ENCODE peak calls at places on chromosomes 4 and X, in four cellular contexts. B is BJ, J is uterus, K is Karpas-422. X is an unnamed sample.

GRCh38 chrX:7435822-7436221 is 287.9 kb upstream of the PUDP start:
- DNase-seq in B (no peak), J (no peak), K (no peak), X (peak)

GRCh38 chr4:55819634-55820033 is at the start of gene EXOC1L:
- DNase-seq in B (no peak), K (no peak), J (no peak), X (peak)

GRCh38 chrX:118346258-118347094 is 570 bp downstream of the WDR44 start:
- DNase-seq in J (no peak), K (peak), B (no peak), X (peak)

GRCh38 chr4:75490155-75490554 is 24.0 kb downstream of the RCHY1 start:
- DNase-seq in K (no peak), B (no peak), J (no peak), X (peak)

GRCh38 chrX:11504234-11504633 is 161.5 kb downstream of the ARHGAP6 start:
- DNase-seq in B (no peak), K (no peak), J (no peak), X (no peak)

GRCh38 chrX:83469551-83469950 is 38.5 kb upstream of the POU3F4 start:
- DNase-seq in J (no peak), K (peak), B (no peak), X (peak)

GRCh38 chrX:153813161-153813560 is 17.2 kb downstream of the PDZD4 start:
- DNase-seq in K (no peak), J (no peak), B (no peak), X (no peak)

GRCh38 chrX:103453655-103454054 is 65.6 kb downstream of the RAB40A start:
- DNase-seq in K (no peak), B (peak), J (no peak), X (no peak)

GRCh38 chrX:151227637-151228036 is 51.3 kb downstream of the GPR50 start:
- DNase-seq in B (no peak), J (no peak), K (no peak), X (no peak)

GRCh38 chrX:10327651-10328050 is 170.9 kb downstream of the CLCN4 start:
- DNase-seq in B (no peak), K (no peak), J (no peak), X (no peak)

GRCh38 chr4:158410272-158410671 is 111.4 kb upstream of the RXFP1 start:
- DNase-seq in J (no peak), B (no peak), K (no peak), X (peak)

GRCh38 chr4:152965614-152966013 is 29.5 kb downstream of the FHDC1 start:
- DNase-seq in J (no peak), K (peak), B (no peak), X (no peak)

GRCh38 chr4:158259955-158260575 is 49.8 kb downstream of the TMEM144 start:
- DNase-seq in J (no peak), K (peak), B (no peak), X (peak)

GRCh38 chr4:22389240-22389871 is 126.5 kb downstream of the ADGRA3 start:
- DNase-seq in J (peak), B (peak), K (peak), X (peak)

GRCh38 chrX:20838477-20838876 is 535.7 kb upstream of the CNKSR2 start:
- DNase-seq in B (no peak), J (no peak), K (no peak), X (no peak)

GRCh38 chrX:3609800-3610199 is 103.6 kb downstream of the PRKX start:
- DNase-seq in J (no peak), K (no peak), B (peak), X (no peak)

GRCh38 chrX:97882306-97882705 is 998.6 kb downstream of the RPA4 start:
- DNase-seq in K (no peak), B (no peak), J (no peak), X (no peak)

GRCh38 chrX:9130031-9130430 is 96.1 kb upstream of the FAM9B start:
- DNase-seq in B (no peak), J (no peak), K (no peak), X (no peak)

GRCh38 chr4:77636902-77637301 is 31.3 kb downstream of the CXCL13 start:
- DNase-seq in B (peak), K (no peak), J (no peak), X (peak)

GRCh38 chr4:25770844-25771243 is 91.9 kb downstream of the SEL1L3 start:
- DNase-seq in K (no peak), B (no peak), J (no peak), X (no peak)

GRCh38 chr4:52701207-52701606 is 42.1 kb upstream of the USP46 start:
- DNase-seq in B (no peak), K (peak), J (no peak), X (no peak)

GRCh38 chr4:76677571-76678326 is 220.2 kb downstream of the SOWAHB start:
- DNase-seq in B (no peak), K (no peak), J (no peak), X (no peak)

GRCh38 chrX:150762258-150762867 is 69.2 kb downstream of the MTMR1 start:
- DNase-seq in B (no peak), K (no peak), J (no peak), X (no peak)

GRCh38 chr4:22416403-22416802 is 99.5 kb downstream of the ADGRA3 start:
- DNase-seq in B (no peak), K (no peak), J (no peak), X (no peak)

GRCh38 chr4:161287678-161288352 is 876.0 kb downstream of the FSTL5 start:
- DNase-seq in J (no peak), K (no peak), B (no peak), X (no peak)

DNA sequence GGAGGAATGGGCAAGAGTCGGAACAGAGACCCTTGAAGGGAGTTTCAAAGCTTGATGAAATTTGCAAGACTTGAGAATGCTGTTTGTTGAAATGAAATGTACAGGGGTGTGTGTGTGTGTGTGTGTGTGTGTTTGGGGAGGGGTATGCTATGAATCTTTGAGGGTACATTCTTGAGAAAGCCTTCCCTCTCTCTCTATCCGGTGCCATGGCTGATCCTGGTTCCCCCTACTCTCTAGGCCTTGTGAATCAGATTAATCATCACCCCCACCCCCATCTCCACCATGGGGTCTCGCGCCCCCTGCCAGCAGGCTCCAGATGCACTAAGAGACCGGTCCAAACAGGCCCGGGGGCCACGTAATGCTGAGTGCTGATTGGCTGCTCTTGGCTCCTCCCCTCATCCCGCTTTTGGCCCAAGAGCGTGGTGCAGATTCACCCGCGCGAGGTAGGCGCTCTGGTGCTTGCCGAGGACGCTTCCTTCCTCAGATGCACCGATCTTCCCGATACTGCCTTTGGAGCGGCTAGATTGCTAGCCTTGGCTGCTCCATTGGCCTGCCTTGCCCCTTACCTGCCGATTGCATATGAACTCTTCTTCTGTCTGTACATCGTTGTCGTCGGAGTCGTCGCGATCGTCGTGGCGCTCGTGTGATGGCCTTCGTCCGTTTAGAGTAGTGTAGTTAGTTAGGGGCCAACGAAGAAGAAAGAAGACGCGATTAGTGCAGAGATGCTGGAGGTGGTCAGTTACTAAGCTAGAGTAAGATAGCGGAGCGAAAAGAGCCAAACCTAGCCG is at the start of gene HTR2C:
- DNase-seq in K (no peak), B (no peak), J (no peak), X (no peak)
- H3K4me3 ChIP-seq in K (no peak), B (no peak), J (no peak), X (no peak)

GRCh38 chr4:33272722-33273121 is 2552.6 kb downstream of the PCDH7 start:
- DNase-seq in J (no peak), B (no peak), K (no peak), X (no peak)

GRCh38 chr4:33268776-33269175 is 2548.6 kb downstream of the PCDH7 start:
- DNase-seq in J (no peak), K (no peak), B (no peak), X (no peak)

DNA sequence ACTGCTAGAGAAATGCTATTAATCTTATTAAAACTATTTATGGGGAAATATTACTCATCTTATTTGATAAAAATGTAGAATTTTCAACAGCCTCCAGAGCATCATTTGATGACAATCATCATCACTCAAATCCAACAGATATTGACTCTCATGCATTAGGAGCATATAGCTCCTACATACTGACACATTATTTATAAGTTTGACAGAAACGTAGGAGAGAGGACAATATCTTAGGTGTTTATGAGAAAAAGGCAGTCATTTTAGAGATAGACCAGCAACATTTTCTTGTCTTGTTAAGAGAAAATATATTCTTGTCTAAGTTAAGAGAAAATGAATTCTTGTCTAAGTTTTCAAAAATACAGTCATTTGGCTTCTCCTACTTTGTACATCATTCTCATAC is 2550.2 kb downstream of the PCDH7 start:
- DNase-seq in B (no peak), J (no peak), K (no peak), X (no peak)
- H3K4me3 ChIP-seq in B (no peak), J (no peak), K (no peak), X (no peak)

GRCh38 chrX:37348237-37349130 is 680 bp upstream of the PRRG1 start:
- DNase-seq in B (peak), J (no peak), K (no peak), X (no peak)
- H3K4me3 ChIP-seq in B (peak), J (peak), K (no peak), X (no peak)

GRCh38 chr4:169142390-169142789 is 128.4 kb downstream of the SH3RF1 start:
- DNase-seq in B (no peak), J (no peak), K (no peak), X (no peak)

GRCh38 chr4:169147217-169147616 is 123.5 kb downstream of the SH3RF1 start:
- DNase-seq in B (no peak), K (no peak), J (no peak), X (no peak)

GRCh38 chr4:169144061-169144600 is 126.6 kb downstream of the SH3RF1 start:
- DNase-seq in B (no peak), K (no peak), J (no peak), X (no peak)

GRCh38 chr4:169142906-169143305 is 127.8 kb downstream of the SH3RF1 start:
- DNase-seq in J (no peak), B (no peak), K (no peak), X (no peak)

GRCh38 chr4:169143335-169143734 is 127.4 kb downstream of the SH3RF1 start:
- DNase-seq in J (no peak), B (no peak), K (no peak), X (no peak)
- H3K4me3 ChIP-seq in J (no peak), B (no peak), K (no peak), X (no peak)

GRCh38 chrX:41518127-41518840 is 71.1 kb downstream of the NYX start:
- DNase-seq in J (no peak), K (no peak), B (no peak), X (no peak)
- H3K4me3 ChIP-seq in J (no peak), K (no peak), B (no peak), X (no peak)

GRCh38 chr4:113103556-113103955 is 54.1 kb downstream of the ANK2 start:
- DNase-seq in J (no peak), B (no peak), K (no peak), X (no peak)

GRCh38 chr4:113101669-113102068 is 52.2 kb downstream of the ANK2 start:
- DNase-seq in K (no peak), J (no peak), B (peak), X (no peak)

GRCh38 chr4:113109106-113109740 is 59.8 kb downstream of the ANK2 start:
- DNase-seq in K (no peak), B (no peak), J (no peak), X (no peak)

DNA sequence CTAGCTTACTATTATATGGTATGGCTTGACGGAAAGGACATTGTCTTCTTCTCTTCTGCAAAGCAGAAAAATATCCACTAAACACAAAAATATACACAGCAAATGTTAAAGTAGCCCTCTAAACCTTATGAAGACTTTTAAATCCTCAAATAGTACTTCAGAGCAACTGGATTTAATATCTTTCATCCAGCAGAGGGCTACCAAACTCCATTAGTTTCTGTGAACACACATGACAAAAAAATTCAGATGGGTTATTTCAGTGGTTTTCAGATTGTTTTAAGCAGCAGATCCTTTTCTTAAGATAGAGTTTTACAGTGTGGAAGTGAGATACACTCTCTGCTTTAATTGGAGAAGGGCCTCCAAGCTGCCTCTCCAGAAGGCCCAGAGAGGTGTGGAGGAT is 56.6 kb downstream of the ANK2 start:
- DNase-seq in J (no peak), K (peak), B (peak), X (peak)
- H3K4me3 ChIP-seq in J (no peak), K (no peak), B (no peak), X (no peak)

GRCh38 chrX:48589482-48590162 is 7.7 kb upstream of the WDR13 start:
- DNase-seq in J (no peak), B (no peak), K (no peak), X (no peak)
- H3K4me3 ChIP-seq in J (no peak), B (no peak), K (no peak), X (no peak)

GRCh38 chr4:99947608-99948007 is 1.2 kb upstream of the DNAJB14 start:
- DNase-seq in J (no peak), B (no peak), K (peak), X (peak)
- H3K4me3 ChIP-seq in J (no peak), B (no peak), K (peak), X (peak)

DNA sequence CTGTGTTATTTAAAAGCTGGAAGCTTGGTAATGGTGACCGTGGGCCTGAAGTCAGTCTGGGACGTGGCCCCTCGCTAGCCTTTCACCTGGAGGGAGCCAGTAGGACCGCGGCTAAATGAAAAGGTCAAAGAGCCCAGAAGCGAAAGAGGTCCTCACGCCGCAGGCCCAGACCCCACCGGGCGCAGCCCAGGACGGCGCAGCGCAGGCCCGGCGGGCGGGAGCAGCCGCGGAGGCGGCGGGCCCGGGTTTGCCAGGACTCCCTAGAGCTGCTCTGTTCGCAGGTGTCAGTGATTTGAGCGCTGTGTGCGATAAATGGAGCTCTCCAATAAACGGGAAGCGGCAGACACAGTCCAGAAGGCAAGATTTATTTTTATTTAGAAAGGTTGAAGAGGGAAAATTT is 56.2 kb upstream of the STIM2 start:
- DNase-seq in J (no peak), B (no peak), K (no peak), X (no peak)
- H3K4me3 ChIP-seq in J (no peak), B (no peak), K (no peak), X (no peak)

GRCh38 chr4:112889619-112890294 is 159.7 kb upstream of the ANK2 start:
- DNase-seq in J (no peak), B (peak), K (no peak), X (peak)
- H3K4me3 ChIP-seq in J (peak), B (no peak), K (no peak), X (no peak)

X was measured in NB4.